ENCODE peak calls at places on chromosomes 12 and 14, in six cellular contexts. B is HepG2, M is K562, T is H1, R is GM12891, X is GM12878. Q is an unnamed sample.

GRCh38 chr14:78608998-78609787 is 439.0 kb downstream of the NRXN3 start:
- DNase-seq in B (no peak), M (no peak), T (no peak), R (no peak), X (no peak), Q (no peak)

GRCh38 chr14:101713641-101714349 is 47.7 kb upstream of the PPP2R5C start:
- DNase-seq in B (no peak), M (peak; percentile 20), T (no peak), R (no peak), X (no peak), Q (no peak)

GRCh38 chr14:96038558-96038919 is 623 bp upstream of the C14orf132 start:
- DNase-seq in B (no peak), M (no peak), T (no peak), R (no peak), X (no peak), Q (no peak)

GRCh38 chr14:94613720-94614644 is 1.8 kb downstream of the SERPINA3 start:
- DNase-seq in B (no peak), M (no peak), T (no peak), R (no peak), X (no peak), Q (no peak)

GRCh38 chr12:108551556-108551955 is 9.4 kb downstream of the SART3 start:
- DNase-seq in B (no peak), M (no peak), T (no peak), R (no peak), X (no peak), Q (no peak)

GRCh38 chr14:105537580-105538474 is 11.4 kb downstream of the TMEM121 start:
- DNase-seq in B (no peak), M (peak; percentile 78), T (peak; percentile 86), R (peak; percentile 96), X (no peak), Q (peak; percentile 92)

GRCh38 chr14:22200977-22201605 is 387.9 kb downstream of the DAD1 start:
- DNase-seq in B (peak; percentile 71), M (peak; percentile 3), T (no peak), R (no peak), X (peak; percentile 3), Q (no peak)

GRCh38 chr14:65019944-65020566 is 33.4 kb downstream of the FNTB start:
- DNase-seq in B (peak; percentile 85), M (peak; percentile 44), T (no peak), R (no peak), X (no peak), Q (no peak)

GRCh38 chr12:118655588-118655987 is 279.2 kb downstream of the SUDS3 start:
- DNase-seq in B (no peak), M (no peak), T (no peak), R (no peak), X (no peak), Q (no peak)

GRCh38 chr14:69045857-69046351 is 66.8 kb upstream of the ACTN1 start:
- DNase-seq in B (no peak), M (no peak), T (no peak), R (no peak), X (no peak), Q (no peak)

GRCh38 chr12:6460751-6461371 is 9.0 kb downstream of the TAPBPL start:
- DNase-seq in B (no peak), M (no peak), T (no peak), R (no peak), X (peak; percentile 59), Q (no peak)

GRCh38 chr12:64736771-64737170 is 22.4 kb downstream of the GNS start:
- DNase-seq in B (no peak), M (no peak), T (no peak), R (no peak), X (no peak), Q (no peak)

GRCh38 chr14:28676481-28676880 is 90.1 kb upstream of the FOXG1 start:
- DNase-seq in B (no peak), M (no peak), T (no peak), R (no peak), X (no peak), Q (no peak)

GRCh38 chr12:54421175-54421872 is 2.3 kb upstream of the ITGA5 start:
- DNase-seq in B (no peak), M (no peak), T (no peak), R (no peak), X (no peak), Q (no peak)

GRCh38 chr12:3752741-3753486 is at the start of gene CRACR2A:
- DNase-seq in B (no peak), M (peak; percentile 87), T (peak; percentile 88), R (peak; percentile 85), X (peak; percentile 31), Q (peak; percentile 88)

GRCh38 chr12:57461326-57461903 is 1.8 kb downstream of the GLI1 start:
- DNase-seq in B (no peak), M (peak; percentile 89), T (peak; percentile 92), R (no peak), X (no peak), Q (no peak)

GRCh38 chr14:101151930-101152310 is 248.4 kb upstream of the RTL1 start:
- DNase-seq in B (no peak), M (no peak), T (no peak), R (no peak), X (no peak), Q (no peak)

GRCh38 chr12:122917508-122918227 is 21.7 kb upstream of the VPS37B start:
- DNase-seq in B (peak; percentile 86), M (no peak), T (no peak), R (no peak), X (no peak), Q (no peak)

GRCh38 chr14:100376751-100377171 is 53.6 kb downstream of the SLC25A47 start:
- DNase-seq in B (peak; percentile 44), M (no peak), T (peak; percentile 60), R (no peak), X (no peak), Q (no peak)

GRCh38 chr12:127650626-127651025 is 616.3 kb upstream of the TMEM132C start:
- DNase-seq in B (no peak), M (no peak), T (no peak), R (no peak), X (no peak), Q (no peak)

GRCh38 chr14:22065372-22065771 is 391.8 kb upstream of the OR4E1 start:
- DNase-seq in B (no peak), M (no peak), T (no peak), R (no peak), X (no peak), Q (no peak)

GRCh38 chr12:127334924-127335644 is 931.9 kb upstream of the TMEM132C start:
- DNase-seq in B (no peak), M (no peak), T (no peak), R (no peak), X (no peak), Q (no peak)

GRCh38 chr12:1162083-1162760 is 171.2 kb downstream of the ERC1 start:
- DNase-seq in B (no peak), M (no peak), T (no peak), R (no peak), X (no peak), Q (no peak)

GRCh38 chr12:26744697-26745440 is 88.1 kb downstream of the ITPR2 start:
- DNase-seq in B (peak; percentile 100), M (no peak), T (no peak), R (no peak), X (no peak), Q (no peak)

GRCh38 chr14:77219591-77219990 is 38.0 kb downstream of the TMEM63C start:
- DNase-seq in B (no peak), M (no peak), T (no peak), R (no peak), X (no peak), Q (no peak)

GRCh38 chr12:47014474-47014873 is 64.9 kb upstream of the PCED1B start:
- DNase-seq in B (no peak), M (no peak), T (no peak), R (no peak), X (no peak), Q (no peak)

GRCh38 chr14:57212919-57213318 is 55.8 kb downstream of the EXOC5 start:
- DNase-seq in B (no peak), M (no peak), T (no peak), R (no peak), X (no peak), Q (no peak)

GRCh38 chr12:131085125-131085815 is 131.6 kb downstream of the ADGRD1 start:
- DNase-seq in B (no peak), M (no peak), T (no peak), R (no peak), X (no peak), Q (no peak)

DNA sequence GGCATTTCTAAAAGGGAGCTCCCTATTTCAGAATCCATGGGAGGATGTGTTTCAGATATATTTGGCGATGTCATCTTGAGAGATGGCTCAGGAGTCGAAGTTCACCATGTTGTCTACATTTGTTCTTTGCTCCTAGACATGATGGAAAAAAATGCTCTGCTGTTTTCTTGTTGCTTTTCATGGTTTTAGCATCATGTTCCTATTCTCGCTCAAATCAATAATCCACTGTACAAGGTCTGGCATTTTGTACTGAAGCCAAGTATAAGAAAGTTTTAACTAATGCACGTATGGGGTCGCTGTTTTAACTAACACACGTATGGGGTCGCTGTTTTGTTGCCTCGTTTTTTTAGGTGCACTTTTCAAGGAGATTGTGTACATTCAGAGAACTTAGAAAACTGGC is 60.9 kb downstream of the PLXNC1 start:
- DNase-seq in B (no peak), M (no peak), T (no peak), R (no peak), X (no peak), Q (no peak)
- TF ChIP-seq POLR2A in B (no peak), M (no peak), T (no peak), R (no peak), X (no peak), Q (no peak)

GRCh38 chr14:92481811-92482559 is 31.6 kb upstream of the RIN3 start:
- DNase-seq in B (no peak), M (no peak), T (peak; percentile 29), R (no peak), X (no peak), Q (no peak)
- TF ChIP-seq TAF1 in B (no peak), M (no peak), T (no peak), R (no peak), X (no peak), Q (no peak)

GRCh38 chr14:87966816-87967215 is 26.2 kb downstream of the GALC start:
- DNase-seq in B (no peak), M (no peak), T (no peak), R (no peak), X (no peak), Q (no peak)
- TF ChIP-seq POLR2A in B (no peak), M (no peak), T (no peak), R (no peak), X (no peak), Q (no peak)

DNA sequence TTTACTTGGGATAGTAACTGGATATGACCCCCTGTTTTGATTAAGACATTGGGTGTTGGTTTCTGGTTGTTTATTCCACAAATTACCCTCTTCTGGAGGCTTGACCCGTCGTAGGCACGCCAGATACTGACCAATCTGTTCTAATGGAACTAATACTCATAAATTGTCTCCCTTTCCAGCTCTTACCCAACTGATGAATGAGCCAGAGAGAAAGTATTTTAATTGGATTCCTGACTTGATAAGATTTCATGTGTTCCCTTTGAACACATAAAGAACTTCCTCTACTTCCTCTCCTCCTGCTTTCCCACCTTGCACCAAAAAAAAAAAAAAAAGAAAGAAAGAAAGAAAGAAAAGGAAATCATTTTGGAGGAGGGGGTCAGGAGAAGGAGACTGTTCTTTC is 340.9 kb downstream of the PCNX1 start:
- DNase-seq in B (no peak), M (no peak), T (no peak), R (no peak), X (no peak), Q (no peak)
- TF ChIP-seq TAF1 in B (no peak), M (no peak), T (no peak), R (no peak), X (no peak), Q (no peak)

Q was measured in GM12892.